ENCODE peak calls at places on chromosome 3, in nine cellular contexts. One of them, this sample, is unnamed.

GRCh38 chr3:9780451-9780797 is 10.7 kb upstream of the CAMK1 start:
- DNase-seq in dorsolateral prefrontal cortex: no peak
- DNase-seq in HEK293T: no peak
- DNase-seq in H4: no peak
- DNase-seq in iPS DF 19.7: no peak
- DNase-seq in psoas muscle: no peak
- DNase-seq in GM13977: no peak
- DNase-seq in right cardiac atrium: peak
- DNase-seq in GM10248: no peak
- DNase-seq in this sample: no peak

GRCh38 chr3:14822875-14823807 is 4.4 kb downstream of the FGD5 start:
- DNase-seq in iPS DF 19.7: no peak
- DNase-seq in psoas muscle: peak
- DNase-seq in right cardiac atrium: no peak
- DNase-seq in GM13977: no peak
- DNase-seq in GM10248: no peak
- DNase-seq in H4: no peak
- DNase-seq in dorsolateral prefrontal cortex: no peak
- DNase-seq in HEK293T: no peak
- DNase-seq in this sample: no peak

GRCh38 chr3:4956743-4957142 is 22.5 kb upstream of the BHLHE40 start:
- DNase-seq in right cardiac atrium: no peak
- DNase-seq in iPS DF 19.7: no peak
- DNase-seq in psoas muscle: no peak
- DNase-seq in GM10248: no peak
- DNase-seq in H4: no peak
- DNase-seq in GM13977: no peak
- DNase-seq in dorsolateral prefrontal cortex: no peak
- DNase-seq in HEK293T: no peak
- DNase-seq in this sample: no peak

GRCh38 chr3:10933470-10933957 is 59.0 kb upstream of the SLC6A1 start:
- DNase-seq in iPS DF 19.7: no peak
- DNase-seq in HEK293T: no peak
- DNase-seq in GM10248: no peak
- DNase-seq in psoas muscle: no peak
- DNase-seq in right cardiac atrium: peak
- DNase-seq in GM13977: no peak
- DNase-seq in H4: no peak
- DNase-seq in dorsolateral prefrontal cortex: peak
- DNase-seq in this sample: no peak

GRCh38 chr3:28575100-28575747 is 226.6 kb upstream of the AZI2 start:
- DNase-seq in iPS DF 19.7: peak
- DNase-seq in GM13977: no peak
- DNase-seq in HEK293T: peak
- DNase-seq in H4: no peak
- DNase-seq in right cardiac atrium: peak
- DNase-seq in dorsolateral prefrontal cortex: peak
- DNase-seq in psoas muscle: peak
- DNase-seq in GM10248: no peak
- DNase-seq in this sample: no peak

GRCh38 chr3:87810427-87810826 is 248.4 kb downstream of the CGGBP1 start:
- DNase-seq in HEK293T: no peak
- DNase-seq in H4: no peak
- DNase-seq in GM10248: no peak
- DNase-seq in psoas muscle: no peak
- DNase-seq in dorsolateral prefrontal cortex: no peak
- DNase-seq in right cardiac atrium: no peak
- DNase-seq in iPS DF 19.7: no peak
- DNase-seq in GM13977: no peak
- DNase-seq in this sample: no peak

GRCh38 chr3:20668411-20668810 is 482.4 kb upstream of the SGO1 start:
- DNase-seq in HEK293T: peak
- DNase-seq in GM13977: no peak
- DNase-seq in H4: peak
- DNase-seq in right cardiac atrium: no peak
- DNase-seq in GM10248: no peak
- DNase-seq in psoas muscle: no peak
- DNase-seq in dorsolateral prefrontal cortex: no peak
- DNase-seq in iPS DF 19.7: peak
- DNase-seq in this sample: no peak

GRCh38 chr3:28576590-28577220 is 228.1 kb upstream of the AZI2 start:
- DNase-seq in iPS DF 19.7: no peak
- DNase-seq in GM13977: peak
- DNase-seq in right cardiac atrium: no peak
- DNase-seq in H4: no peak
- DNase-seq in dorsolateral prefrontal cortex: no peak
- DNase-seq in HEK293T: peak
- DNase-seq in GM10248: no peak
- DNase-seq in psoas muscle: no peak
- DNase-seq in this sample: no peak

GRCh38 chr3:22728406-22728805 is 474.7 kb upstream of the UBE2E2 start:
- DNase-seq in right cardiac atrium: no peak
- DNase-seq in dorsolateral prefrontal cortex: no peak
- DNase-seq in GM13977: no peak
- DNase-seq in HEK293T: no peak
- DNase-seq in iPS DF 19.7: no peak
- DNase-seq in H4: no peak
- DNase-seq in psoas muscle: no peak
- DNase-seq in GM10248: no peak
- DNase-seq in this sample: no peak

GRCh38 chr3:98735761-98736269 is 27.3 kb upstream of the ST3GAL6 start:
- DNase-seq in iPS DF 19.7: no peak
- DNase-seq in right cardiac atrium: no peak
- DNase-seq in GM13977: no peak
- DNase-seq in dorsolateral prefrontal cortex: no peak
- DNase-seq in GM10248: no peak
- DNase-seq in HEK293T: no peak
- DNase-seq in H4: no peak
- DNase-seq in psoas muscle: no peak
- DNase-seq in this sample: no peak

GRCh38 chr3:126433496-126434263 is 39.0 kb downstream of the CFAP100 start:
- DNase-seq in iPS DF 19.7: no peak
- DNase-seq in H4: no peak
- DNase-seq in right cardiac atrium: peak
- DNase-seq in HEK293T: no peak
- DNase-seq in dorsolateral prefrontal cortex: peak
- DNase-seq in GM13977: no peak
- DNase-seq in GM10248: no peak
- DNase-seq in psoas muscle: peak
- DNase-seq in this sample: no peak

GRCh38 chr3:147941984-147942383 is 532.8 kb downstream of the ZIC1 start:
- DNase-seq in right cardiac atrium: no peak
- DNase-seq in psoas muscle: no peak
- DNase-seq in GM10248: no peak
- DNase-seq in HEK293T: no peak
- DNase-seq in dorsolateral prefrontal cortex: no peak
- DNase-seq in H4: no peak
- DNase-seq in GM13977: no peak
- DNase-seq in iPS DF 19.7: no peak
- DNase-seq in this sample: no peak

GRCh38 chr3:156860873-156861272 is 34.7 kb downstream of the LEKR1 start:
- DNase-seq in psoas muscle: no peak
- DNase-seq in iPS DF 19.7: no peak
- DNase-seq in right cardiac atrium: no peak
- DNase-seq in HEK293T: no peak
- DNase-seq in GM13977: no peak
- DNase-seq in dorsolateral prefrontal cortex: no peak
- DNase-seq in H4: no peak
- DNase-seq in GM10248: no peak
- DNase-seq in this sample: no peak

GRCh38 chr3:194824676-194825075 is 139.0 kb downstream of the FAM43A start:
- DNase-seq in H4: no peak
- DNase-seq in GM13977: no peak
- DNase-seq in right cardiac atrium: peak
- DNase-seq in psoas muscle: peak
- DNase-seq in HEK293T: no peak
- DNase-seq in dorsolateral prefrontal cortex: no peak
- DNase-seq in iPS DF 19.7: no peak
- DNase-seq in GM10248: no peak
- DNase-seq in this sample: no peak

GRCh38 chr3:135099734-135100348 is 304.8 kb downstream of the EPHB1 start:
- DNase-seq in iPS DF 19.7: no peak
- DNase-seq in psoas muscle: no peak
- DNase-seq in HEK293T: no peak
- DNase-seq in GM13977: no peak
- DNase-seq in dorsolateral prefrontal cortex: no peak
- DNase-seq in right cardiac atrium: no peak
- DNase-seq in H4: no peak
- DNase-seq in GM10248: no peak
- DNase-seq in this sample: no peak

GRCh38 chr3:133890037-133890436 is 5.6 kb downstream of the RAB6B start:
- DNase-seq in GM13977: no peak
- DNase-seq in HEK293T: no peak
- DNase-seq in psoas muscle: no peak
- DNase-seq in right cardiac atrium: no peak
- DNase-seq in dorsolateral prefrontal cortex: no peak
- DNase-seq in iPS DF 19.7: no peak
- DNase-seq in H4: no peak
- DNase-seq in GM10248: no peak
- DNase-seq in this sample: no peak

GRCh38 chr3:185717121-185717520 is 107.7 kb downstream of the IGF2BP2 start:
- DNase-seq in dorsolateral prefrontal cortex: no peak
- DNase-seq in right cardiac atrium: no peak
- DNase-seq in GM13977: no peak
- DNase-seq in psoas muscle: no peak
- DNase-seq in iPS DF 19.7: no peak
- DNase-seq in GM10248: no peak
- DNase-seq in H4: no peak
- DNase-seq in HEK293T: no peak
- DNase-seq in this sample: no peak

GRCh38 chr3:50608278-50608677 is 3.3 kb downstream of the CISH start:
- DNase-seq in HEK293T: no peak
- DNase-seq in psoas muscle: peak
- DNase-seq in GM13977: no peak
- DNase-seq in iPS DF 19.7: no peak
- DNase-seq in GM10248: no peak
- DNase-seq in H4: no peak
- DNase-seq in right cardiac atrium: peak
- DNase-seq in dorsolateral prefrontal cortex: no peak
- DNase-seq in this sample: no peak

GRCh38 chr3:111609700-111610099 is 14.6 kb upstream of the ZBED2 start:
- DNase-seq in GM13977: no peak
- DNase-seq in iPS DF 19.7: no peak
- DNase-seq in HEK293T: no peak
- DNase-seq in GM10248: no peak
- DNase-seq in dorsolateral prefrontal cortex: no peak
- DNase-seq in H4: no peak
- DNase-seq in right cardiac atrium: no peak
- DNase-seq in psoas muscle: no peak
- DNase-seq in this sample: no peak

GRCh38 chr3:27633224-27633545 is 88.9 kb downstream of the EOMES start:
- DNase-seq in HEK293T: no peak
- DNase-seq in GM10248: no peak
- DNase-seq in dorsolateral prefrontal cortex: no peak
- DNase-seq in right cardiac atrium: no peak
- DNase-seq in H4: peak
- DNase-seq in GM13977: no peak
- DNase-seq in iPS DF 19.7: no peak
- DNase-seq in psoas muscle: no peak
- DNase-seq in this sample: no peak

GRCh38 chr3:16455001-16455400 is 58.5 kb downstream of the RFTN1 start:
- DNase-seq in GM10248: no peak
- DNase-seq in psoas muscle: no peak
- DNase-seq in H4: no peak
- DNase-seq in iPS DF 19.7: no peak
- DNase-seq in right cardiac atrium: peak
- DNase-seq in dorsolateral prefrontal cortex: no peak
- DNase-seq in GM13977: no peak
- DNase-seq in HEK293T: no peak
- DNase-seq in this sample: no peak

GRCh38 chr3:184050217-184050847 is 2.5 kb upstream of the HTR3C start:
- DNase-seq in H4: no peak
- DNase-seq in GM10248: no peak
- DNase-seq in GM13977: no peak
- DNase-seq in iPS DF 19.7: no peak
- DNase-seq in dorsolateral prefrontal cortex: no peak
- DNase-seq in psoas muscle: no peak
- DNase-seq in right cardiac atrium: no peak
- DNase-seq in HEK293T: no peak
- DNase-seq in this sample: no peak

GRCh38 chr3:151268267-151269235 is 9.8 kb downstream of the P2RY14 start:
- DNase-seq in GM13977: no peak
- DNase-seq in dorsolateral prefrontal cortex: no peak
- DNase-seq in GM10248: no peak
- DNase-seq in psoas muscle: no peak
- DNase-seq in right cardiac atrium: peak
- DNase-seq in HEK293T: no peak
- DNase-seq in iPS DF 19.7: no peak
- DNase-seq in H4: no peak
- DNase-seq in this sample: no peak

GRCh38 chr3:150770662-150771061 is 7.7 kb upstream of the SIAH2 start:
- DNase-seq in psoas muscle: no peak
- DNase-seq in GM13977: no peak
- DNase-seq in right cardiac atrium: no peak
- DNase-seq in HEK293T: no peak
- DNase-seq in iPS DF 19.7: no peak
- DNase-seq in H4: no peak
- DNase-seq in GM10248: no peak
- DNase-seq in dorsolateral prefrontal cortex: no peak
- DNase-seq in this sample: no peak

GRCh38 chr3:104474011-104474410 is 892.7 kb upstream of the ALCAM start:
- DNase-seq in dorsolateral prefrontal cortex: no peak
- DNase-seq in right cardiac atrium: no peak
- DNase-seq in GM13977: no peak
- DNase-seq in H4: no peak
- DNase-seq in GM10248: no peak
- DNase-seq in psoas muscle: no peak
- DNase-seq in iPS DF 19.7: no peak
- DNase-seq in HEK293T: no peak
- DNase-seq in this sample: no peak

GRCh38 chr3:57952208-57952631 is 56.0 kb upstream of the FLNB start:
- DNase-seq in right cardiac atrium: peak
- DNase-seq in HEK293T: peak
- DNase-seq in iPS DF 19.7: peak
- DNase-seq in dorsolateral prefrontal cortex: peak
- DNase-seq in GM13977: no peak
- DNase-seq in H4: peak
- DNase-seq in psoas muscle: peak
- DNase-seq in GM10248: no peak
- DNase-seq in this sample: no peak

GRCh38 chr3:13105851-13106250 is 32.6 kb upstream of the IQSEC1 start:
- DNase-seq in HEK293T: no peak
- DNase-seq in dorsolateral prefrontal cortex: no peak
- DNase-seq in iPS DF 19.7: no peak
- DNase-seq in GM13977: no peak
- DNase-seq in right cardiac atrium: no peak
- DNase-seq in psoas muscle: peak
- DNase-seq in H4: no peak
- DNase-seq in GM10248: no peak
- DNase-seq in this sample: no peak

GRCh38 chr3:16658004-16658932 is 53.0 kb upstream of the DAZL start:
- DNase-seq in HEK293T: peak
- DNase-seq in GM10248: no peak
- DNase-seq in GM13977: no peak
- DNase-seq in psoas muscle: no peak
- DNase-seq in H4: no peak
- DNase-seq in iPS DF 19.7: peak
- DNase-seq in dorsolateral prefrontal cortex: no peak
- DNase-seq in right cardiac atrium: no peak
- DNase-seq in this sample: no peak

GRCh38 chr3:130462089-130462488 is 54.9 kb upstream of the COL6A6 start:
- DNase-seq in right cardiac atrium: no peak
- DNase-seq in iPS DF 19.7: no peak
- DNase-seq in GM10248: no peak
- DNase-seq in GM13977: no peak
- DNase-seq in psoas muscle: no peak
- DNase-seq in dorsolateral prefrontal cortex: no peak
- DNase-seq in HEK293T: no peak
- DNase-seq in H4: no peak
- DNase-seq in this sample: no peak

GRCh38 chr3:167480748-167481147 is 6.9 kb upstream of the SERPINI2 start:
- DNase-seq in HEK293T: no peak
- DNase-seq in iPS DF 19.7: no peak
- DNase-seq in dorsolateral prefrontal cortex: no peak
- DNase-seq in GM13977: no peak
- DNase-seq in right cardiac atrium: no peak
- DNase-seq in H4: peak
- DNase-seq in psoas muscle: no peak
- DNase-seq in GM10248: no peak
- DNase-seq in this sample: no peak

GRCh38 chr3:29686889-29687592 is 406.2 kb downstream of the RBMS3 start:
- DNase-seq in HEK293T: no peak
- DNase-seq in iPS DF 19.7: no peak
- DNase-seq in GM13977: peak
- DNase-seq in psoas muscle: no peak
- DNase-seq in right cardiac atrium: no peak
- DNase-seq in H4: peak
- DNase-seq in GM10248: peak
- DNase-seq in dorsolateral prefrontal cortex: no peak
- DNase-seq in this sample: no peak